ENCODE peak calls at places on chromosomes 6 and 20, in seven cellular contexts. M is tibial artery, D is breast epithelium, B is OCI-LY7, Y is AG10803, R is fibroblast of mammary gland, P is spleen. W is an unnamed sample.

GRCh38 chr6:170073846-170074245 is 217.0 kb downstream of the DLL1 start:
- DNase-seq in M (peak; percentile 28), D (no peak), B (no peak), Y (no peak), R (no peak), P (peak; percentile 62), W (no peak)

GRCh38 chr6:15329154-15329781 is 83.4 kb downstream of the JARID2 start:
- DNase-seq in M (no peak), D (no peak), B (no peak), Y (peak; percentile 95), R (peak; percentile 98), P (no peak), W (no peak)

GRCh38 chr6:145758086-145758485 is 22.8 kb upstream of the EPM2A start:
- DNase-seq in M (no peak), D (no peak), B (no peak), Y (no peak), R (no peak), P (no peak), W (no peak)

GRCh38 chr20:49676581-49677291 is 36.9 kb downstream of the B4GALT5 start:
- DNase-seq in M (no peak), D (no peak), B (no peak), Y (peak; percentile 42), R (peak; percentile 75), P (no peak), W (no peak)

GRCh38 chr6:221531-222349 is 70.5 kb upstream of the DUSP22 start:
- DNase-seq in M (no peak), D (no peak), B (no peak), Y (peak; percentile 37), R (peak; percentile 20), P (no peak), W (no peak)

GRCh38 chr20:38343107-38343797 is 3.0 kb upstream of the LBP start:
- DNase-seq in M (no peak), D (no peak), B (no peak), Y (peak; percentile 35), R (peak; percentile 74), P (no peak), W (peak; percentile 47)

GRCh38 chr6:74939309-74939708 is 266.5 kb downstream of the COL12A1 start:
- DNase-seq in M (no peak), D (no peak), B (no peak), Y (no peak), R (peak; percentile 49), P (no peak), W (no peak)

GRCh38 chr6:17584241-17584803 is 15.8 kb upstream of the FAM8A1 start:
- DNase-seq in M (no peak), D (no peak), B (peak; percentile 62), Y (peak; percentile 83), R (peak; percentile 80), P (no peak), W (no peak)

GRCh38 chr20:64114356-64114971 is 7.1 kb upstream of the NPBWR2 start:
- DNase-seq in M (peak; percentile 54), D (no peak), B (no peak), Y (no peak), R (no peak), P (peak; percentile 40), W (peak; percentile 14)

DNA sequence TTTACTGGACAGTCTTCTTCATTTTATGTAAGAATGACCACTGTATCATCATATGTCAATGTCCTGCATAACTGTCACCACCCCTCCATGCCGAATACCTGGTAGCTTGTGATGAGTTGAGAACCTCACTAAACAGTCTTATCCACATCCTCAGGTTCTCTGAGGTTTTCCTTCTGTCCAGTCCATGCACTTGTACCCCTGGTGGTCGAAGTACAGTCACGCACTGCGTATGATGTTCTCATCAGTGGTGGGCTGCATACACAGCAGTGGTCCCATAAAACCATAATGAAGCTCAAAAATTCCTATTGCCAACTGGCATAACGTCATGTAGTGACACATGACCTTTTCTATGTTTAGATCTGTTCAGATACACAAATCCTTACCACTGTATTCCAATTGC is 31.2 kb upstream of the SDCBP2 start:
- DNase-seq in M (no peak), D (no peak), B (no peak), Y (no peak), R (no peak), P (no peak), W (no peak)
- TF ChIP-seq CTCF in M (no peak), D (no peak), B (no peak), Y (no peak), R (peak; percentile 18), P (no peak), W (no peak)

GRCh38 chr6:158226655-158227512 is 58.7 kb downstream of the GTF2H5 start:
- DNase-seq in M (no peak), D (no peak), B (no peak), Y (no peak), R (no peak), P (no peak), W (no peak)
- TF ChIP-seq CTCF in M (no peak), D (no peak), B (no peak), Y (no peak), R (no peak), P (no peak), W (no peak)

GRCh38 chr20:46251211-46251673 is 57.1 kb downstream of the CDH22 start:
- DNase-seq in M (no peak), D (no peak), B (no peak), Y (no peak), R (no peak), P (no peak), W (no peak)
- TF ChIP-seq CTCF in M (no peak), D (no peak), B (no peak), Y (no peak), R (no peak), P (no peak), W (no peak)

GRCh38 chr6:7132398-7132797 is 24.6 kb downstream of the RREB1 start:
- DNase-seq in M (no peak), D (no peak), B (no peak), Y (no peak), R (no peak), P (no peak), W (no peak)
- TF ChIP-seq CTCF in M (no peak), D (no peak), B (no peak), Y (no peak), R (no peak), P (no peak), W (no peak)

DNA sequence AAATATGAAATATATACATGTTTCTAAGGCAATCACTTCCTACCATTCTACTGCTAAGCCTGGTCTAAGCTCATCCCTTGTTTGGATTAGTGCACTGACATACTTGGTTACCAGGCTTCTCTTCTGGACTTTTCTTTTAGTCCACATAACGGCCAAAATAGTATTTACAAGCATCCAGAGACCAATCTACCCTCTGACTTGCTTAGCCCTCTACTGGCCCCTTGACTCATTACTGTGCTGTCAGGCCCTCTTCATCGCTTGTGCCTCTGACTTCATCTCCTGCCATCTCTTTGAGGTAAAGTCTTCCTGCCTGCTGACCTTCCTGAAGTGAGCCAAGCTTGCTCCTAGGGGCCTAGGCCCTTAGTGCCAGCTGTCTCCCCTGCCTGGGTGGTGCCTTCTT is 35.1 kb downstream of the TULP4 start:
- DNase-seq in M (no peak), D (no peak), B (no peak), Y (no peak), R (peak; percentile 7), P (no peak), W (no peak)
- TF ChIP-seq CTCF in M (no peak), D (no peak), B (no peak), Y (no peak), R (no peak), P (no peak), W (no peak)

DNA sequence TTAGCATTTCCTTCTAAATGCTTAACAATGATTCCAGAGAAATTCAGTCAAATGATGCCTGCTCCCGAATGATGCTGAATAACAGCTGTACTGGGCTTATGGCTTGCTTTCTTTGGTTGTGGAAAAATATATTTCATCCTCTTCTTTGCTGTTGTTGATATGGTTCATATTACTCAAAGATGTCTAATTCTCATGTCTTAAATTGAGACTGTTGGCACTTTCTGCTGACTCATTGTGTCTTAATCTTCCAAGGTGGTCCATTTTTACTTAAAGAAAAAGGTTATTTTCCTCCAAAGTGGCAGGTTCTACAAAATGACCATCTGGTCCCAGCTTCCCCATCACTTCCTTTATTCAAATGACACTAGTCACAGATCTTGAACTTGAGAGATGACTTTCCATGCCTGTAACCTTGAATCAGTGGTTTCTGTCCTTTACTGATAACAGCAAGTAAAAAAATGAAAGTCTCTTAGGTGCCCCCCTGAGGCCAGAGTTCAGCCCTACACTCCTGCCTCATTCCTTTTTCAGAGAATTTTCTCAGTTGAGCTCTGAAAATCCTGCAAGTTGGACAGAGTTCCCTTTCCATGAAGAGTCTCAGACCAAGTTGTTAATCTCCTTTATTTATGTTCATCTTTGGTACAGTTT is 6.9 kb downstream of the SNAP25 start:
- DNase-seq in M (no peak), D (no peak), B (peak; percentile 5), Y (no peak), R (peak; percentile 28), P (no peak), W (no peak)
- TF ChIP-seq CTCF in M (no peak), D (no peak), B (peak; percentile 64), Y (peak; percentile 8), R (peak; percentile 37), P (no peak), W (no peak)

DNA sequence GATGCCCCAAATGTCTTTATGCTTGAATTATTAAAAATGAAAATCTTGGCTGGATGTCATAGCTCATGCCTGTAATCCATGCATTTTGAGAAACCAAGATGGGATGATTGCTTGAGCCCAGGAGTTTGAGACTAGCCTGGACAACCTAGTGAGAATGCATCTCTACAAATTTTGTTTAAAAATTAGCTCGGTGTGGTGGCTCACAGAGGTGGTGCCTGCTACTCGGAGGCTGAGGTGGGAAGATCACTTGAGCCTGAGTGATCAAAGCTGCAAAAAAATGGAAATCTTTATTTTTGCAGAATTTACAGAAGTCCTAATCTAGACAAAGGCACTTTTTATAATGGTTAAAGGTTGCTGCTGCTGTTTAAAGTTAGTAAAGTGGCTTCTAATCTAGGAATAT is 20.0 kb upstream of the COL19A1 start:
- DNase-seq in M (no peak), D (no peak), B (no peak), Y (no peak), R (no peak), P (no peak), W (no peak)
- TF ChIP-seq CTCF in M (no peak), D (no peak), B (no peak), Y (no peak), R (no peak), P (no peak), W (no peak)

GRCh38 chr6:22146581-22147468 is 150.0 kb downstream of the PRL start:
- DNase-seq in M (no peak), D (no peak), B (no peak), Y (peak; percentile 15), R (peak; percentile 18), P (no peak), W (no peak)

GRCh38 chr6:22147983-22148797 is 148.6 kb downstream of the PRL start:
- DNase-seq in M (no peak), D (no peak), B (no peak), Y (peak; percentile 75), R (peak; percentile 62), P (no peak), W (no peak)

GRCh38 chr6:22147469-22147815 is 149.4 kb downstream of the PRL start:
- DNase-seq in M (no peak), D (no peak), B (no peak), Y (no peak), R (no peak), P (no peak), W (no peak)

GRCh38 chr6:22145294-22145693 is 151.5 kb downstream of the PRL start:
- DNase-seq in M (no peak), D (no peak), B (no peak), Y (no peak), R (no peak), P (no peak), W (no peak)

GRCh38 chr6:22145823-22146379 is 150.9 kb downstream of the PRL start:
- DNase-seq in M (no peak), D (no peak), B (no peak), Y (peak; percentile 73), R (peak; percentile 69), P (no peak), W (no peak)
- TF ChIP-seq CTCF in M (peak; percentile 22), D (no peak), B (no peak), Y (peak; percentile 58), R (peak; percentile 23), P (no peak), W (no peak)

GRCh38 chr20:46820682-46821081 is 74.0 kb upstream of the EYA2 start:
- DNase-seq in M (no peak), D (no peak), B (no peak), Y (no peak), R (no peak), P (no peak), W (no peak)
- TF ChIP-seq CTCF in M (no peak), D (no peak), B (no peak), Y (peak; percentile 21), R (peak; percentile 17), P (no peak), W (no peak)

W was measured in omental fat pad.